ENCODE peak calls at places on chromosome 13, in ten cellular contexts. Y is SK-N-DZ; W is stimulated activated CD8-positive, alpha-beta memory T cell treated with anti-CD3 and anti-CD28 coated beads, Interleukin-7, amount 100 ng/mL, for 48 hours; P is stimulated activated CD4-positive, alpha-beta T cell treated with anti-CD3 and anti-CD28 coated beads, Interleukin-15, amount 100 ng/mL, for 1 hour; C is heart right ventricle; A is H54; U is OCI-LY7; N is AG10803; R is activated CD4-positive, alpha-beta T cell treated with anti-CD3 and anti-CD28 coated beads for 48 hours; T is ELR. S is an unnamed sample.

GRCh38 chr13:59666504-59666903 is 497.2 kb downstream of the DIAPH3 start:
- DNase-seq in Y (no peak), W (no peak), P (no peak), C (no peak), A (no peak), U (no peak), N (no peak), R (no peak), T (no peak), S (no peak)

GRCh38 chr13:110944121-110944967 is 29.5 kb upstream of the ANKRD10 start:
- DNase-seq in Y (no peak), W (no peak), P (no peak), C (no peak), A (peak; percentile 82), U (peak; percentile 16), N (peak; percentile 67), R (peak; percentile 56), T (peak; percentile 70), S (peak; percentile 32)

GRCh38 chr13:36430247-36431203 is 1.8 kb upstream of the CCNA1 start:
- DNase-seq in Y (no peak), W (no peak), P (no peak), C (peak; percentile 18), A (no peak), U (no peak), N (no peak), R (no peak), T (no peak), S (no peak)

GRCh38 chr13:61563645-61564044 is 148.0 kb upstream of the PCDH20 start:
- DNase-seq in Y (no peak), W (no peak), P (no peak), C (no peak), A (no peak), U (no peak), N (no peak), R (no peak), T (no peak), S (no peak)

GRCh38 chr13:103788061-103788652 is 721.9 kb upstream of the SLC10A2 start:
- DNase-seq in Y (peak; percentile 41), W (no peak), P (no peak), C (peak; percentile 21), A (no peak), U (no peak), N (no peak), R (no peak), T (no peak), S (peak; percentile 58)

GRCh38 chr13:95229855-95230254 is 71.4 kb downstream of the ABCC4 start:
- DNase-seq in Y (no peak), W (no peak), P (no peak), C (no peak), A (no peak), U (no peak), N (no peak), R (no peak), T (no peak), S (no peak)

GRCh38 chr13:51644649-51645048 is 60.4 kb downstream of the WDFY2 start:
- DNase-seq in Y (no peak), W (no peak), P (no peak), C (no peak), A (no peak), U (peak; percentile 7), N (peak; percentile 73), R (no peak), T (peak; percentile 54), S (no peak)

GRCh38 chr13:22569830-22570229 is 610.9 kb upstream of the SGCG start:
- DNase-seq in Y (no peak), W (no peak), P (no peak), C (no peak), A (no peak), U (no peak), N (no peak), R (no peak), T (no peak), S (no peak)

GRCh38 chr13:37090912-37091311 is 14.6 kb downstream of the CSNK1A1L start:
- DNase-seq in Y (no peak), W (no peak), P (no peak), C (no peak), A (no peak), U (no peak), N (no peak), R (no peak), T (no peak), S (no peak)

GRCh38 chr13:88802886-88803285 is 1131.7 kb downstream of the SLITRK5 start:
- DNase-seq in Y (no peak), W (no peak), P (no peak), C (no peak), A (no peak), U (no peak), N (no peak), R (no peak), T (peak; percentile 47), S (no peak)

GRCh38 chr13:108409735-108410134 is 140.2 kb downstream of the TNFSF13B start:
- DNase-seq in Y (peak; percentile 15), W (no peak), P (no peak), C (no peak), A (no peak), U (no peak), N (no peak), R (no peak), T (no peak), S (no peak)

GRCh38 chr13:93249259-93249917 is 22.8 kb downstream of the GPC6 start:
- DNase-seq in Y (no peak), W (no peak), P (no peak), C (no peak), A (peak; percentile 40), U (no peak), N (peak; percentile 74), R (no peak), T (peak; percentile 94), S (no peak)

GRCh38 chr13:105920375-105920774 is 615.1 kb downstream of the EFNB2 start:
- DNase-seq in Y (no peak), W (no peak), P (no peak), C (no peak), A (no peak), U (no peak), N (peak; percentile 56), R (no peak), T (peak; percentile 93), S (no peak)

GRCh38 chr13:73704587-73704986 is 429.6 kb downstream of the KLF12 start:
- DNase-seq in Y (no peak), W (no peak), P (no peak), C (no peak), A (no peak), U (no peak), N (no peak), R (peak; percentile 16), T (no peak), S (no peak)

GRCh38 chr13:28329395-28330158 is 165.4 kb downstream of the FLT1 start:
- DNase-seq in Y (no peak), W (no peak), P (no peak), C (no peak), A (peak; percentile 23), U (no peak), N (peak; percentile 97), R (no peak), T (peak; percentile 97), S (no peak)

GRCh38 chr13:100721885-100722512 is 47.4 kb upstream of the TMTC4 start:
- DNase-seq in Y (peak; percentile 53), W (peak; percentile 20), P (no peak), C (no peak), A (peak; percentile 67), U (peak; percentile 39), N (peak; percentile 44), R (peak; percentile 73), T (peak; percentile 60), S (peak; percentile 66)

GRCh38 chr13:53941588-53942190 is 913.1 kb downstream of the OLFM4 start:
- DNase-seq in Y (peak; percentile 40), W (no peak), P (no peak), C (no peak), A (no peak), U (no peak), N (no peak), R (no peak), T (no peak), S (no peak)

GRCh38 chr13:40080676-40081075 is 425.2 kb downstream of the COG6 start:
- DNase-seq in Y (no peak), W (no peak), P (no peak), C (no peak), A (no peak), U (no peak), N (no peak), R (no peak), T (no peak), S (no peak)

GRCh38 chr13:89688908-89689307 is 1658.6 kb upstream of the MIR17HG start:
- DNase-seq in Y (no peak), W (no peak), P (no peak), C (peak; percentile 12), A (no peak), U (no peak), N (no peak), R (no peak), T (no peak), S (no peak)

S was measured in BE2C.